ENCODE peak calls at places on chromosomes 6 and 20, in seven cellular contexts. E, B, W, Y, U, X and C are unnamed samples.

GRCh38 chr6:3419624-3420272 is 37.1 kb downstream of the SLC22A23 start:
- DNase-seq in X (no peak), U (no peak), Y (no peak), E (no peak), B (no peak), W (no peak), C (no peak)

GRCh38 chr6:46370622-46371021 is 120.6 kb downstream of the RCAN2 start:
- DNase-seq in B (no peak), Y (no peak), U (no peak), X (no peak), E (no peak), W (no peak), C (no peak)

GRCh38 chr6:159217595-159218275 is 48.5 kb downstream of the FNDC1 start:
- DNase-seq in U (peak; percentile 72), Y (no peak), X (no peak), E (no peak), B (no peak), W (no peak), C (peak; percentile 18)

GRCh38 chr6:99979953-99980352 is 14.1 kb downstream of the MCHR2 start:
- DNase-seq in Y (no peak), X (no peak), E (no peak), U (no peak), W (no peak), B (no peak), C (no peak)

GRCh38 chr6:45024610-45025009 is 303.5 kb upstream of the RUNX2 start:
- DNase-seq in B (no peak), W (no peak), Y (no peak), E (no peak), X (no peak), U (no peak), C (no peak)

GRCh38 chr6:108294297-108294786 is 512 bp upstream of the AFG1L start:
- DNase-seq in B (no peak), Y (no peak), E (no peak), W (no peak), X (no peak), U (peak; percentile 18), C (no peak)

GRCh38 chr6:170026272-170027110 is 264.4 kb downstream of the DLL1 start:
- DNase-seq in W (no peak), B (peak; percentile 59), X (no peak), U (no peak), E (no peak), Y (peak; percentile 69), C (no peak)

GRCh38 chr6:27188206-27188884 is 59.2 kb upstream of the PRSS16 start:
- DNase-seq in X (no peak), B (peak; percentile 70), Y (no peak), W (no peak), E (no peak), U (peak; percentile 60), C (peak; percentile 0)

GRCh38 chr6:14466278-14466677 is 348.7 kb downstream of the CD83 start:
- DNase-seq in E (no peak), U (no peak), X (no peak), W (no peak), Y (no peak), B (no peak), C (no peak)

GRCh38 chr6:33761922-33762629 is 15.4 kb upstream of the IP6K3 start:
- DNase-seq in Y (no peak), B (peak; percentile 83), U (peak; percentile 71), E (no peak), X (no peak), W (no peak), C (peak; percentile 27)

GRCh38 chr6:157496534-157497095 is 115.6 kb downstream of the ZDHHC14 start:
- DNase-seq in E (no peak), B (no peak), U (no peak), W (no peak), Y (no peak), X (no peak), C (no peak)

GRCh38 chr6:100506651-100507050 is 41.9 kb upstream of the SIM1 start:
- DNase-seq in U (no peak), E (no peak), B (no peak), Y (no peak), X (no peak), W (no peak), C (no peak)

GRCh38 chr6:72553531-72554202 is 68.2 kb upstream of the KCNQ5 start:
- DNase-seq in X (no peak), Y (no peak), B (no peak), E (no peak), U (no peak), W (no peak), C (no peak)

GRCh38 chr6:125077453-125077852 is 76.1 kb upstream of the TPD52L1 start:
- DNase-seq in E (no peak), X (no peak), W (no peak), U (no peak), Y (no peak), B (no peak), C (no peak)

GRCh38 chr20:25287631-25288290 is 39.9 kb downstream of the PYGB start:
- DNase-seq in U (no peak), X (no peak), E (no peak), W (no peak), B (peak; percentile 4), Y (peak; percentile 49), C (no peak)

GRCh38 chr20:61938839-61939690 is 126.6 kb downstream of the TAF4 start:
- DNase-seq in W (no peak), E (no peak), B (no peak), X (no peak), Y (peak; percentile 44), U (no peak), C (no peak)

GRCh38 chr6:131954099-131954774 is 3.1 kb upstream of the CCN2 start:
- DNase-seq in E (no peak), X (no peak), B (no peak), W (no peak), U (no peak), Y (no peak), C (no peak)

GRCh38 chr6:44681782-44682181 is 294.3 kb downstream of the CDC5L start:
- DNase-seq in W (no peak), U (no peak), X (no peak), B (no peak), E (no peak), Y (no peak), C (no peak)

GRCh38 chr6:13519839-13520238 is 32.4 kb upstream of the GFOD1 start:
- DNase-seq in U (no peak), E (no peak), B (no peak), W (no peak), X (no peak), Y (no peak), C (no peak)

GRCh38 chr6:44569931-44570385 is 182.5 kb downstream of the CDC5L start:
- DNase-seq in X (no peak), U (no peak), B (peak; percentile 18), W (no peak), E (no peak), Y (no peak), C (peak; percentile 12)

GRCh38 chr20:44911264-44911921 is 1.5 kb downstream of the PABPC1L start:
- DNase-seq in Y (no peak), U (peak; percentile 80), B (peak; percentile 52), X (no peak), W (no peak), E (peak; percentile 7), C (no peak)

GRCh38 chr6:57315851-57316250 is 1.6 kb upstream of the PRIM2 start:
- DNase-seq in U (no peak), B (no peak), W (no peak), E (no peak), Y (no peak), X (no peak), C (no peak)

GRCh38 chr6:36752886-36753506 is 55.4 kb downstream of the RAB44 start:
- DNase-seq in X (no peak), U (no peak), Y (no peak), W (no peak), B (peak; percentile 75), E (no peak), C (no peak)

GRCh38 chr6:140441256-140441655 is 1066.8 kb upstream of the CITED2 start:
- DNase-seq in B (peak; percentile 41), Y (peak; percentile 67), E (no peak), U (peak; percentile 11), X (no peak), W (no peak), C (no peak)
- H3K27ac ChIP-seq in B (no peak overlapping the region), Y (no peak overlapping the region), E (no peak overlapping the region), U (peak overlapping the region; percentile 68), X (no peak overlapping the region), W (no peak overlapping the region), C (no peak overlapping the region)

DNA sequence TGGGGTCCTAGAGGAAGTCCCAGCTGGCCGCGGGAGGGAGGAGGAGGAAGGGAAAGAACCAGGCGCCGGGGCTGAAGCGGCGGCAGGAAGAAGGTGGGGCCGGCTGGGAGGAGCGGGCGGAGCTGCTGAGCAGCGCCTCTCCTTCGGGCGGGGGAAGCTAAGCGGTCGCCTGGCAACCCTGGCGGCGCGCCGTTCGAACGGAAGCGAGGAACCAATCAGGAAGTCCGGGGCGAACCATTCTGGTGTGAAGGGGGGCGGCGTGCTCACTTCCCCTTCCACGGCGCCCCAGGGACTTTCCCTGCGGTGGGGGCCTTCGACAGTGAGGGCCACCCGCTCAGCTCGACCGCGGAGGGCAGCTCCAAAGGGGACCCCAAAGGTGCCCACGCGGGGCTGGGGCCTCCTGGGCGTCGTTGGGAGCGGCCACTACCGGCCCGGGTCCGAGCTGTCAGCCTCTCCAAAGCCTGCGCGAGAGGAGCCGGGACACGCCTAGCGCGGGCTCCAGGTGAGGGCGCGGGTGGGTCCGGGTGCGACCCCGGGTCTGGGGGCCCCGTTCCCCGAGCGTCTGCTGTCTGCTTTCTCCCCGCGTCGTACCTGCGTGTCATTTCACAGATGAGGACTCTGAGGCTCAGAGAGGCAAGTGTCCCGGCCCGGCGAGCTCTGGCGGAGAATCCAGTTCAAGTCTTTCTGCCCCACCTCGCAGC is at the start of gene FAM110A:
- DNase-seq in U (peak; percentile 95), Y (peak; percentile 96), B (peak; percentile 98), E (peak; percentile 93), W (peak; percentile 89), X (peak; percentile 80), C (peak; percentile 51)
- H3K27ac ChIP-seq in U (peak within 1 kb of the TSS; percentile 88), Y (peak within 1 kb of the TSS; percentile 72), B (peak within 1 kb of the TSS; percentile 76), E (peak within 1 kb of the TSS; percentile 92), W (peak within 1 kb of the TSS; percentile 85), X (peak within 1 kb of the TSS; percentile 88), C (peak within 1 kb of the TSS; percentile 68)

GRCh38 chr6:7139835-7140470 is 32.2 kb downstream of the RREB1 start:
- DNase-seq in X (no peak), W (no peak), Y (no peak), E (no peak), B (no peak), U (no peak), C (no peak)
- H3K27ac ChIP-seq in X (no peak overlapping the region), W (no peak overlapping the region), Y (peak overlapping the region; percentile 96), E (peak overlapping the region; percentile 20), B (peak overlapping the region; percentile 93), U (no peak overlapping the region), C (no peak overlapping the region)

DNA sequence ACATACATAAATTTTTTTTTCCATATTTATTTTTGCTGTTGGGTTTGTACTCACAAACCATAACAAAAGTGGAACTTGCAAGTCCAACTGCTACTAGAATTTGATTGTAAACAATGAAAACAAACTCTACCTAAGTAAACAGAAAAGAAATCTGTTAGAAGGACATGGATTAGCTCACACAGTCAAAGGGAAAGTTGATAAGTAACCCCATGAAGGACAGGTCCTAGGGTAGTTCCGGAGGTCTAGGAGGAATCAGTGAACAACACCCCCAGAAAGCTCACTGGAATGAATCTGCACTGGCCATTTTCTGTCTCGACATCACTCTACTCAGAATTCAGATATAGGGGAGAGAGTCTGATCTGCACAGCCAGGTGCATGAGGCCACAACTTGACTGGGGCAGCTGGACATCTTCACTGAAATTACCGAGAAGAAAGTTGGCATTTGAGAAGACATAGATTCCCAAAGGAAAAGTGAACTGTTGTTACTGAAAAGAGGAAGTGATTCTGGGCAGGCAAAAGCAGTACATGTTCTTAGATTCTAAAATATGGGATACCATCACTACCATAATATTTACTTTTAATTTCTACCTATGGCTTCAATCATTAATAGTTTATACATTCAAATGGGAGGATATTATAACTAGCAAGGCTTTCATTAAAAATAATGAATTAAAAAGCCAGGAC is 76.4 kb downstream of the HMGN3 start:
- DNase-seq in B (no peak), W (no peak), X (no peak), U (no peak), E (no peak), Y (no peak), C (no peak)
- H3K27ac ChIP-seq in B (no peak overlapping the region), W (no peak overlapping the region), X (no peak overlapping the region), U (no peak overlapping the region), E (no peak overlapping the region), Y (no peak overlapping the region), C (no peak overlapping the region)